ENCODE peak calls at places on chromosomes 12 and 14, in ten cellular contexts. C is fibroblast of mammary gland, W is lower lobe of right lung, T is mammary epithelial cell, H is psoas muscle, M is H1, J is foreskin fibroblast, I is BE2C, S is HCT116, U is cardiac fibroblast. O is an unnamed sample.

GRCh38 chr14:50955373-50956043 is 11.2 kb upstream of the PYGL start:
- DNase-seq in C (peak; percentile 98), H (peak; percentile 82), W (peak; percentile 75), M (no peak), T (peak; percentile 98), S (peak; percentile 95), J (peak; percentile 89), I (peak; percentile 83), U (peak; percentile 97), O (peak; percentile 59)

GRCh38 chr14:67166450-67166853 is 22.8 kb upstream of the GARIN2 start:
- DNase-seq in J (peak; percentile 30), H (no peak), I (peak; percentile 31), W (no peak), C (peak; percentile 63), T (peak; percentile 21), S (peak; percentile 24), U (peak; percentile 74), M (no peak), O (peak; percentile 48)

GRCh38 chr12:2076196-2076570 is 23.4 kb downstream of the CACNA1C start:
- DNase-seq in S (no peak), U (peak; percentile 39), T (no peak), I (no peak), W (no peak), M (no peak), J (peak; percentile 28), C (peak; percentile 84), H (no peak), O (no peak)

GRCh38 chr14:47660158-47660557 is 15.2 kb downstream of the MDGA2 start:
- DNase-seq in U (no peak), S (no peak), M (no peak), H (no peak), I (no peak), T (no peak), J (no peak), W (no peak), C (no peak), O (no peak)

GRCh38 chr12:113762155-113762848 is 203.8 kb downstream of the RBM19 start:
- DNase-seq in C (no peak), S (no peak), U (no peak), M (no peak), H (no peak), J (no peak), I (peak; percentile 63), T (no peak), W (no peak), O (no peak)

GRCh38 chr12:65818454-65819382 is 5.6 kb upstream of the HMGA2 start:
- DNase-seq in M (no peak), T (peak; percentile 93), U (peak; percentile 44), W (no peak), C (no peak), J (no peak), S (peak; percentile 75), I (no peak), H (no peak), O (no peak)

GRCh38 chr14:102187044-102187443 is 47.3 kb downstream of the WDR20 start:
- DNase-seq in I (no peak), J (peak; percentile 68), T (peak; percentile 80), H (no peak), C (peak; percentile 91), W (no peak), S (peak; percentile 41), M (no peak), U (peak; percentile 81), O (peak; percentile 82)

GRCh38 chr14:80536456-80536855 is 325.2 kb upstream of the DIO2 start:
- DNase-seq in M (no peak), H (no peak), U (no peak), S (no peak), W (no peak), I (no peak), C (peak; percentile 6), J (no peak), T (no peak), O (no peak)

GRCh38 chr12:1093166-1093751 is 102.2 kb downstream of the ERC1 start:
- DNase-seq in U (peak; percentile 83), C (peak; percentile 73), W (no peak), I (peak; percentile 58), S (peak; percentile 53), J (peak; percentile 29), H (no peak), T (peak; percentile 45), M (no peak), O (peak; percentile 57)

GRCh38 chr14:100286484-100287191 is 19.6 kb downstream of the SLC25A29 start:
- DNase-seq in I (no peak), T (no peak), S (no peak), M (no peak), U (no peak), H (no peak), J (no peak), C (no peak), W (no peak), O (no peak)

DNA sequence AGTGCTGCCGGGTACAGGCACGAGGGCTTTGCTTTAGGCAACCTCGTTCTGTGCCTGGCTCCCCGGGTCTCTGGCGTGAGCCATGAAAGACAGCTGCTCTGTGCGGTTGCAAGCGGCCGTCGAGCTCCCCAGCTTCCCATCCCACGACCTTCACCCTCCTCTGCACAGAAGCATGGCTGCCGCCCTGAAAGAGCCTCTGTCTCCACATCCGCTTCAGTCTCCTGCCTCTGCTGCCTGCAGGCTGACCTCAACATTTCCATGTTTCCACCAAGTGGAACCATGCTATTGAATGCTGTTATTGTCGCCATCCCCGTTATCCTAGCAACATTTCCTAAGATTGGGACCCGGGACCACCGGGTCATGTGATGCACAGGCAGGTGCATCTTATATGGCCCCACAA is 57.1 kb downstream of the KDM2B start:
- DNase-seq in M (no peak), T (no peak), W (no peak), I (no peak), J (no peak), U (no peak), H (no peak), C (no peak), S (no peak), O (no peak)
- H3K4me3 ChIP-seq in M (no peak overlapping the region), T (no peak overlapping the region), W (no peak overlapping the region), I (no peak overlapping the region), J (no peak overlapping the region), U (no peak overlapping the region), H (no peak overlapping the region), C (no peak overlapping the region), S (no peak overlapping the region), O (no peak overlapping the region)

DNA sequence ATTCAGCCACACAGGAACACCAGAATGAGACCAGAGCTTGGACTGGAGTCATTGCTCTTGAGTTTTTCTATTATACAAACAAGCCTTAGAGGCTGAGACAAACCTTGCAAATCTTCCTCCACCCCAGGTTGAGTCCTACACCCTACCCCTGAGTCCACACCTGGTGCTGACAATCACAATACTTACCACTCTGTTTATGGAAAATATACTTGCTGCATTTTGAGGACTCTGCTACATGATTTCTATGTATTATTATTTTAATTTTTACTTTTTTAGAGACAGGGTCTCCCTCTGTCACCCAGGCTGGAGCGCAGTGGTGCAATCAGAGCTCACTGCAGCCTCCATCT is 101.4 kb downstream of the EGLN3 start:
- DNase-seq in H (no peak), I (no peak), C (no peak), S (no peak), M (no peak), T (no peak), W (no peak), J (no peak), U (no peak), O (no peak)
- TF ChIP-seq CTCF in H (no peak), I (no peak), C (no peak), S (no peak), M (no peak), T (no peak), W (no peak), J (no peak), U (no peak), O (no peak)

GRCh38 chr12:39619316-39619659 is 315 bp downstream of the ABCD2 start:
- DNase-seq in I (peak; percentile 50), H (no peak), T (no peak), M (no peak), J (no peak), U (no peak), W (no peak), S (no peak), C (no peak), O (no peak)
- H3K4me3 ChIP-seq in I (peak overlapping the region; percentile 88), H (peak overlapping the region; percentile 68), T (peak overlapping the region; percentile 64), M (peak overlapping the region; percentile 30), J (peak overlapping the region; percentile 66), U (peak overlapping the region; percentile 41), W (peak overlapping the region; percentile 56), S (peak overlapping the region; percentile 53), C (peak overlapping the region; percentile 74), O (peak overlapping the region; percentile 44)

GRCh38 chr14:36105401-36105800 is 71.1 kb downstream of the PTCSC3 start:
- DNase-seq in C (peak; percentile 25), S (peak; percentile 40), W (no peak), T (no peak), U (no peak), H (no peak), J (no peak), I (no peak), M (no peak), O (no peak)
- TF ChIP-seq CTCF in C (peak; percentile 10), S (peak; percentile 46), W (no peak), T (no peak), U (no peak), H (no peak), J (no peak), I (no peak), M (peak; percentile 81), O (no peak)

GRCh38 chr14:96040836-96041371 is 1.7 kb downstream of the C14orf132 start:
- DNase-seq in M (no peak), W (no peak), U (no peak), J (no peak), H (no peak), C (no peak), I (no peak), T (no peak), S (no peak), O (no peak)
- H3K4me3 ChIP-seq in M (no peak overlapping the region), W (peak overlapping the region; percentile 87), U (no peak overlapping the region), J (peak overlapping the region; percentile 79), H (no peak overlapping the region), C (no peak overlapping the region), I (peak overlapping the region; percentile 75), T (no peak overlapping the region), S (no peak overlapping the region), O (peak overlapping the region; percentile 75)

GRCh38 chr12:104793280-104793679 is 164.8 kb downstream of the SLC41A2 start:
- DNase-seq in U (peak; percentile 32), S (no peak), J (peak; percentile 24), W (no peak), H (no peak), T (peak; percentile 74), C (peak; percentile 88), I (peak; percentile 15), M (no peak), O (peak; percentile 97)
- TF ChIP-seq CTCF in U (no peak), S (no peak), J (no peak), W (no peak), H (no peak), T (no peak), C (no peak), I (no peak), M (no peak), O (no peak)

DNA sequence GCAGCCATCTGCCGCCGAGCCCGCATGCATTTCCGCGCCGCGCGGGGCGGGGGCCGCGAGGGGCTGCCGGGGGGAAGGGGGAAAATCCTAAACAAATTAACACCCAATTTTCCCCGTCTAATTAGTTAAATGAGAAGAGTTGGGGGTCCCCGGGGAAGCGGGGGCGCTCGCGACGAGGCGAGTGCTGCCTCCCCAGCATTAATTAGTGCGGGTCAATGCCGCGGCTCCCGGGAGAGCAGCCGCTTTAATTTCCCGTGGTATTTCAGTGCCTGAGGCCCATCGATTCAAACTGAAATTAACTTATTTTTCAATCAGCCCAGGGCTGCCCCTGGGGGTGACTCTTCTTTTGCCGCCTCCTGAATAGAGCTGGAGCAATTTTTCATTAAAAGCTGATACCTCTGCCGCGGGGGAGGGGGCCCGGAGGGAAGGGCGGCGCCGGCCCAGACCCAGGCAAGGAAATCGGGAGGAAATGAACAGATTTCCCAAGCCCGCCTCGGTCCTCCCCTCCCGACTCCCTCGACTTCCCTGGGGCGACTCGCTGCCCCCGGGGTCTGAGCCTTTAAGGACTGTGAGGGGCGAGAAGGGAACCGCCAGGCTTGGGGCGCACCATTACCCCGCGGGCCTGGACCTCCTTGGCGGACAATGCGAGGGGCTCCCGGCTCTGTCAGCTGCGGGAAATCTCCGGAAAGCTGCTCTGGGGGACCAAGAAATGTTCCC is 18.9 kb downstream of the VSX2 start:
- DNase-seq in T (no peak), J (no peak), H (peak; percentile 26), U (no peak), M (no peak), C (no peak), S (no peak), I (no peak), W (no peak), O (no peak)
- H3K4me3 ChIP-seq in T (peak overlapping the region; percentile 50), J (peak overlapping the region; percentile 68), H (peak overlapping the region; percentile 84), U (peak overlapping the region; percentile 67), M (peak overlapping the region; percentile 44), C (peak overlapping the region; percentile 56), S (peak overlapping the region; percentile 54), I (peak overlapping the region; percentile 65), W (peak overlapping the region; percentile 68), O (peak overlapping the region; percentile 53)